ENCODE peak calls at places on chromosomes 7 and 10, in nine cellular contexts. U is right atrium auricular region, N is mesendoderm, E is IMR-90, P is cardiac muscle cell, B is lung, A is SJSA1, J is tibial artery, G is stomach. X is an unnamed sample.
A peak's percentile ranks its signal among the peaks of the same experiment; 100 is the strongest.

GRCh38 chr7:101924171-101924570 is 106.7 kb downstream of the CUX1 start:
- DNase-seq in J (peak; percentile 52), B (no peak), A (peak; percentile 64), P (no peak), G (no peak), U (no peak), N (no peak), E (peak; percentile 86), X (no peak)

GRCh38 chr7:44275829-44276570 is 49.4 kb downstream of the CAMK2B start:
- DNase-seq in U (no peak), E (no peak), N (peak; percentile 86), J (no peak), G (no peak), A (no peak), P (peak; percentile 82), B (no peak), X (no peak)

GRCh38 chr10:2970190-2970823 is 97.0 kb upstream of the PFKP start:
- DNase-seq in N (no peak), U (no peak), J (no peak), B (no peak), P (no peak), E (no peak), A (no peak), G (no peak), X (no peak)

GRCh38 chr10:120755771-120756170 is 95.4 kb upstream of the WDR11 start:
- DNase-seq in U (no peak), N (no peak), A (no peak), B (no peak), P (no peak), E (no peak), J (no peak), G (no peak), X (no peak)

GRCh38 chr7:997404-998395 is 14.7 kb downstream of the CYP2W1 start:
- DNase-seq in G (no peak), N (peak; percentile 31), B (no peak), P (no peak), U (no peak), E (no peak), J (no peak), A (peak; percentile 75), X (no peak)

GRCh38 chr7:36084485-36085091 is 68.5 kb upstream of the EEPD1 start:
- DNase-seq in B (no peak), J (no peak), P (peak; percentile 58), N (peak; percentile 87), E (peak; percentile 41), U (no peak), G (peak; percentile 84), A (peak; percentile 56), X (no peak)

GRCh38 chr7:93232673-93233018 is 480 bp downstream of the VPS50 start:
- DNase-seq in U (no peak), A (no peak), N (peak; percentile 8), P (no peak), J (no peak), E (no peak), B (no peak), G (no peak), X (no peak)

GRCh38 chr10:14325325-14325955 is 5.3 kb downstream of the FRMD4A start:
- DNase-seq in N (peak; percentile 74), A (no peak), J (peak; percentile 41), B (peak; percentile 41), U (no peak), G (peak; percentile 67), P (peak; percentile 64), E (peak; percentile 12), X (no peak)

GRCh38 chr7:135333946-135334345 is 100.3 kb downstream of the STRA8 start:
- DNase-seq in G (no peak), N (no peak), J (no peak), B (no peak), E (no peak), A (no peak), U (no peak), P (no peak), X (no peak)

GRCh38 chr10:115063702-115064479 is 29.3 kb upstream of the ATRNL1 start:
- DNase-seq in U (no peak), N (no peak), B (no peak), G (no peak), P (no peak), J (no peak), E (no peak), A (no peak), X (no peak)

GRCh38 chr10:96724621-96725020 is 4.3 kb upstream of the PIK3AP1 start:
- DNase-seq in G (no peak), J (no peak), P (no peak), B (no peak), U (no peak), N (no peak), E (no peak), A (no peak), X (no peak)

GRCh38 chr7:99579956-99580777 is 17.9 kb upstream of the TMEM225B start:
- DNase-seq in E (peak; percentile 23), U (no peak), P (peak; percentile 86), J (no peak), A (peak; percentile 59), B (peak; percentile 34), N (peak; percentile 77), G (no peak), X (no peak)

GRCh38 chr10:122490786-122491680 is 29.7 kb downstream of the HTRA1 start:
- DNase-seq in E (no peak), U (no peak), G (no peak), N (no peak), P (no peak), A (no peak), B (no peak), J (no peak), X (no peak)

GRCh38 chr10:35274511-35275060 is 61.7 kb upstream of the CCNY start:
- DNase-seq in G (no peak), U (no peak), E (no peak), A (no peak), P (no peak), J (no peak), N (no peak), B (no peak), X (no peak)

GRCh38 chr10:68792115-68792514 is 35.2 kb upstream of the STOX1 start:
- DNase-seq in N (peak; percentile 10), B (no peak), P (no peak), A (no peak), U (no peak), G (no peak), E (peak; percentile 30), J (no peak), X (no peak)

GRCh38 chr10:51503378-51503777 is 196.0 kb downstream of the CSTF2T start:
- DNase-seq in A (no peak), N (no peak), E (no peak), B (no peak), G (no peak), U (no peak), P (no peak), J (no peak), X (no peak)

GRCh38 chr10:132107211-132107946 is 41.6 kb downstream of the JAKMIP3 start:
- DNase-seq in B (peak; percentile 24), U (peak; percentile 53), A (peak; percentile 32), E (no peak), P (no peak), N (no peak), G (peak; percentile 20), J (no peak), X (no peak)

GRCh38 chr10:28285816-28286215 is 17.0 kb downstream of the MPP7 start:
- DNase-seq in U (no peak), G (no peak), A (no peak), J (no peak), N (no peak), E (no peak), P (no peak), B (no peak), X (no peak)

GRCh38 chr10:73306171-73306708 is 52.4 kb downstream of the CFAP70 start:
- DNase-seq in E (no peak), P (no peak), G (no peak), J (no peak), U (no peak), N (no peak), A (no peak), B (no peak), X (no peak)

GRCh38 chr7:107501593-107501992 is 31.7 kb downstream of the GPR22 start:
- DNase-seq in E (peak; percentile 41), A (no peak), B (no peak), U (no peak), J (no peak), P (peak; percentile 53), G (no peak), N (peak; percentile 58), X (no peak)

GRCh38 chr7:30329706-30330105 is 45.3 kb downstream of the ZNRF2 start:
- DNase-seq in P (no peak), N (no peak), E (no peak), J (no peak), B (no peak), G (no peak), A (no peak), U (no peak), X (no peak)
- H3K27ac ChIP-seq in P (peak overlapping the region; percentile 65), N (no peak overlapping the region), E (no peak overlapping the region), J (no peak overlapping the region), B (no peak overlapping the region), G (no peak overlapping the region), A (no peak overlapping the region), U (no peak overlapping the region), X (no peak overlapping the region)

DNA sequence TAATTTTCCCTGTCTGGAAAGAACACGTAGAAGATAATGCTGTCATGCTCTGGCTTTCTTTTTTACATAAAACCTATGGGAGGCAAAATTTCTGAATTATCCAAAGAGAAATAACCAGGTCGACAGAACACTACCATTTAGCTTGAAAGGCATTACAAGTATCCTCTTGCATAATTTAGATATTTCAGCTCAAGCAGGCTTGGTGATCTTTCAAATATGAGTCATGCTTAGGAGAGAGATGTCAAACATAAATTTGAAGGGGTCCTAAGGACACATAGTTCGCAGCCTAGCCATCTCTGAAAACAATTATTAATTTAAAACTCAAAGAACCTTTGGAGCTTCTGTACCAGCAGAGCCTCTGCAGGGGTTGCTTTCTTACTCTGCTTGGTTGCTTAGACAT is 100.9 kb downstream of the FAS start:
- DNase-seq in U (no peak), G (no peak), E (peak; percentile 39), B (no peak), N (no peak), P (no peak), J (no peak), A (no peak), X (no peak)
- H3K27ac ChIP-seq in U (no peak overlapping the region), G (no peak overlapping the region), E (no peak overlapping the region), B (no peak overlapping the region), N (no peak overlapping the region), P (no peak overlapping the region), J (no peak overlapping the region), A (no peak overlapping the region), X (no peak overlapping the region)

GRCh38 chr10:77629775-77630565 is 7.6 kb downstream of the KCNMA1 start:
- DNase-seq in A (no peak), N (no peak), E (peak; percentile 36), P (no peak), B (no peak), U (no peak), J (no peak), G (no peak), X (no peak)
- H3K27ac ChIP-seq in A (peak overlapping the region; percentile 41), N (no peak overlapping the region), E (peak overlapping the region; percentile 19), P (no peak overlapping the region), B (no peak overlapping the region), U (no peak overlapping the region), J (peak overlapping the region; percentile 95), G (peak overlapping the region; percentile 65), X (peak overlapping the region; percentile 4)

DNA sequence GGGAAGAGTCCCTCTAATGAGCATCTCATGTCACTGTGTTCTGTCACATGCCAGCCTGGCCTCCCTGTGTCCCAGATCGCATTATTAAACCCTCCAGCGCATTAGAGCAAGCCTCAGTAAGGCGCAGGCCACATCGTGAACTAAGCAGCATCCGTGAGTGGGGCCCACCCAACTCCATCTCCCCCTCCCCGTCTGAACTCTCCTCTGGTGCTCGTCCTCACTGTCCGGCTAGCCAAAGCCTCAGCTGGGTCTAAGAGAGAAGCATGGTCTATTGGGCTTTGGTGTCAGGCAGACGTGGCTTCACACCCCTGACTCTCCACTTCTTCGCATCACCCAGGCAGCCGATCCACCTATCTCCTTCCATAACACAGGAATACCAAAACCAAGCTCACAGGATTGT is 164.7 kb upstream of the LANCL2 start:
- DNase-seq in A (peak; percentile 21), J (no peak), G (no peak), U (no peak), E (no peak), P (no peak), B (no peak), N (no peak), X (no peak)
- H3K27ac ChIP-seq in A (no peak overlapping the region), J (no peak overlapping the region), G (no peak overlapping the region), U (no peak overlapping the region), E (no peak overlapping the region), P (no peak overlapping the region), B (no peak overlapping the region), N (no peak overlapping the region), X (no peak overlapping the region)